ENCODE peak calls at places on chromosome 14, in six cellular contexts. J is brain microvascular endothelial cell; E is AG04450; V is CD4-positive, alpha-beta T cell; O is foreskin keratinocyte; Y is psoas muscle. S is an unnamed sample.

GRCh38 chr14:93929657-93930056 is 2.5 kb downstream of the FAM181A start:
- DNase-seq in J (no peak), E (no peak), V (no peak), O (no peak), Y (peak; percentile 50), S (no peak)

GRCh38 chr14:61184117-61184516 is 97.0 kb downstream of the TMEM30B start:
- DNase-seq in J (peak; percentile 72), E (peak; percentile 72), V (no peak), O (peak; percentile 53), Y (no peak), S (peak; percentile 33)

GRCh38 chr14:54354096-54354495 is 42.7 kb upstream of the CDKN3 start:
- DNase-seq in J (no peak), E (no peak), V (no peak), O (no peak), Y (no peak), S (no peak)

GRCh38 chr14:61640834-61641170 is 54.5 kb upstream of the HIF1A start:
- DNase-seq in J (no peak), E (no peak), V (no peak), O (no peak), Y (no peak), S (no peak)

GRCh38 chr14:105491366-105492006 is 440 bp downstream of the TEDC1 start:
- DNase-seq in J (no peak), E (no peak), V (peak; percentile 78), O (peak; percentile 18), Y (peak; percentile 90), S (peak; percentile 89)

GRCh38 chr14:21199611-21200570 is 44.0 kb upstream of the OR5AU1 start:
- DNase-seq in J (no peak), E (peak; percentile 36), V (no peak), O (peak; percentile 18), Y (no peak), S (no peak)

GRCh38 chr14:71319646-71320045 is 412.4 kb downstream of the PCNX1 start:
- DNase-seq in J (peak; percentile 20), E (no peak), V (no peak), O (no peak), Y (no peak), S (peak; percentile 13)

GRCh38 chr14:55701638-55702037 is 121.6 kb downstream of the KTN1 start:
- DNase-seq in J (no peak), E (no peak), V (no peak), O (peak; percentile 55), Y (no peak), S (peak; percentile 5)

GRCh38 chr14:35353409-35354172 is 51.0 kb downstream of the NFKBIA start:
- DNase-seq in J (no peak), E (no peak), V (no peak), O (no peak), Y (peak; percentile 8), S (no peak)

GRCh38 chr14:67420102-67420739 is 8.3 kb upstream of the PLEK2 start:
- DNase-seq in J (no peak), E (no peak), V (no peak), O (no peak), Y (peak; percentile 70), S (no peak)
- TF ChIP-seq CTCF in J (peak; percentile 64), E (peak; percentile 20), V (peak; percentile 33), O (peak; percentile 65), Y (peak; percentile 45), S (no peak)

GRCh38 chr14:92652413-92653151 is 95.8 kb downstream of the LGMN start:
- DNase-seq in J (no peak), E (no peak), V (no peak), O (no peak), Y (no peak), S (no peak)
- H3K27ac ChIP-seq in J (no peak overlapping the region), E (no peak overlapping the region), V (peak overlapping the region; percentile 90), O (no peak overlapping the region), Y (no peak overlapping the region), S (no peak overlapping the region)

DNA sequence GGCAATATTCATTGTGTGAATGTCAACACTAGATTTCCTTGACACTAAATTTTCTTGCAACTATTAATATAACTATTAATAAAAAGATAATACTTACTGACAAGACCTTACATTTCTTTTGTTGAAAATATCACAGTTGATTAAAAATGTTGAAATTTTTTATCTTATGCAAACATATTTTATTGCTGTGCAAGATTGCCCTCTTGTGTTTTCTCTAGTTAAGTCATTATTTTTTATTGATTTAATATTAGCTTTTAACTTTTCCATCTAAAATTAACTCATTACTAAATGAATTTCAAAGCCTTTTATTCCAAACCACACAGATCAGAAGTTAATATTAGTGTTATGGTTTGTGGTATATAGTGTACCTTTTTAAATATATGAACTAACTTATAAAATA is 11.7 kb upstream of the NAA30 start:
- DNase-seq in J (no peak), E (no peak), V (no peak), O (no peak), Y (no peak), S (no peak)
- TF ChIP-seq CTCF in J (no peak), E (peak; percentile 11), V (no peak), O (peak; percentile 65), Y (no peak), S (no peak)

DNA sequence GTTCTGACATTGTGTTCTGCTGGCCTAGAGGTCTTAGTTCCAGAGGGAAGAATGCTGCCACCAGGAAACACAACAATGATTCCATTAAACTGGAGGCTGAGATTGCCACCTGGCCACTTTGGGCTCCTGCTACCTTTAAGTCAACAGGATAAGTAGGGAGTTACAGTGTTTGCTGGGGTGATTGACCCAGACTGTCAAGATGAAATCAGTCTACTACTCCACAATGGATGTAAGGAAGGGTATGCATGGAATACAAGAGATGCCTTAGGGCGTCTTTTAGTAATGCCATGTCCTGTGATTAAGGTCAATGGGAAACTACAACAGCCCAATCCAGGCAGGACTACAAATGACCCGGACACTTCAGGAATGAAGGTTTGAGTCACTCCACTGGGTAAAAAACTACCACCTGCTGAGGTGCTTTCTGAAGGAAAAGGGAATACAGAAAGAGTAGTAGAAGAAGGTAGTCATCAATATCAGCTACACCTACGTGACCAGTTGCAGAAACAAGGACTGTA is 852.6 kb downstream of the LRFN5 start:
- DNase-seq in J (no peak), E (no peak), V (no peak), O (no peak), Y (no peak), S (no peak)
- H3K27ac ChIP-seq in J (no peak overlapping the region), E (no peak overlapping the region), V (no peak overlapping the region), O (no peak overlapping the region), Y (no peak overlapping the region), S (no peak overlapping the region)

GRCh38 chr14:51093371-51094281 is 1.3 kb downstream of the TRIM9 start:
- DNase-seq in J (no peak), E (no peak), V (peak; percentile 17), O (no peak), Y (no peak), S (no peak)
- TF ChIP-seq CTCF in J (peak; percentile 59), E (no peak), V (peak; percentile 45), O (peak; percentile 58), Y (no peak), S (peak; percentile 22)

DNA sequence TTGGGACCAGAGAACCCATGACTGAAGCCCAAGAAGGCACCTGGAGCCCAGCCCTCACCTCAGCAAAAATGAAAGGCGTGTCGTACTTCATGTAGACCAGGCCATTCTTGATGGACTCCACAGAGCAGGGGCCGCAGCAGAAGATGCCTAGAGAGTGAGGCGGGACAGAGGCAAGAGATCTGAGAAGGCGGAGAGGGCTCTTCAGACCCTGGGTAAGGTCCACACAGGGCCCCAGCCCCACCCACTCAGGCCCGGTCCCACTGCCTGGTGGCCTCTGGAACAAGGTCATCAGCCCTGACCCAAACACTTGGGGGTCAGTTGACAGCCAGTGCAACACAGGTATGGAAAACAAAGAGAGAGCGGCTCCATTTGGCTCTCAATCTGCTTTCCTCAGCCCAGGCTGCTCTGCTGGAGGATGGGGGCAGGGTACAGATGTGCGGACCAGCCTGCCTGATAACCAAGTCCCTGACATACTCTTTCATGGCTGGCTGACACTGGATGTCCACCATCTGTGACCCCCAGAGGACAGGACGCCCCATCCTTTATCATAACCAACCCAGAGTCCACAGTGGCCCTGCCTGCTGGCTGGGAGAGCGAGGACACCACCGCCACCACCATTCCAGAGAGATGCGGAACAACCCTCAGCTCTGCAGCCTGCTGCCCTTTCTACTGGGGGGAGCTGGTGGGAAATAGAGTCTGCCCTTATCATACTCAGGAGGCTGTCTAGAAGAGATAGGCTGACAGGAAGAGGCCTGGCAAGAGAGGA is 6.9 kb downstream of the TGM1 start:
- DNase-seq in J (no peak), E (no peak), V (no peak), O (no peak), Y (no peak), S (no peak)
- H3K27ac ChIP-seq in J (no peak overlapping the region), E (no peak overlapping the region), V (no peak overlapping the region), O (no peak overlapping the region), Y (no peak overlapping the region), S (peak overlapping the region; percentile 57)

GRCh38 chr14:69002069-69002468 is 23.0 kb upstream of the ACTN1 start:
- DNase-seq in J (no peak), E (no peak), V (no peak), O (no peak), Y (no peak), S (no peak)
- TF ChIP-seq CTCF in J (peak; percentile 41), E (peak; percentile 17), V (no peak), O (peak; percentile 21), Y (peak; percentile 43), S (no peak)

GRCh38 chr14:44040561-44040960 is 466.5 kb downstream of the FSCB start:
- DNase-seq in J (no peak), E (no peak), V (no peak), O (no peak), Y (no peak), S (no peak)
- H3K27ac ChIP-seq in J (no peak overlapping the region), E (no peak overlapping the region), V (no peak overlapping the region), O (no peak overlapping the region), Y (no peak overlapping the region), S (no peak overlapping the region)

S was measured in RWPE1.